ENCODE peak calls at places on chromosomes 3 and 15, in seven cellular contexts. O is neuronal stem cell, L is IMR-90, F is mesendoderm, M is mesenchymal stem cell, I is trophoblast cell, G is H1. H is an unnamed sample.

GRCh38 chr3:69671082-69671952 is 67.9 kb upstream of the MITF start:
- DNase-seq in O (peak), L (peak), F (peak), M (peak), I (peak), G (no peak), H (no peak)

GRCh38 chr3:120791010-120791409 is 48.5 kb downstream of the GTF2E1 start:
- DNase-seq in O (no peak), L (no peak), F (no peak), M (no peak), I (no peak), G (no peak), H (no peak)

GRCh38 chr15:63218114-63218808 is 28.9 kb downstream of the RAB8B start:
- DNase-seq in O (no peak), L (peak), F (peak), M (peak), I (peak), G (no peak), H (no peak)

GRCh38 chr3:73411545-73411944 is 213.2 kb downstream of the PDZRN3 start:
- DNase-seq in O (no peak), L (no peak), F (no peak), M (no peak), I (no peak), G (no peak), H (no peak)

GRCh38 chr3:127614928-127615592 is 13.9 kb upstream of the PODXL2 start:
- DNase-seq in O (no peak), L (no peak), F (no peak), M (no peak), I (no peak), G (no peak), H (no peak)

GRCh38 chr15:91224750-91225380 is 124.8 kb downstream of the SV2B start:
- DNase-seq in O (peak), L (peak), F (peak), M (no peak), I (peak), G (peak), H (peak)

GRCh38 chr15:70936326-70936725 is 43.7 kb downstream of the LRRC49 start:
- DNase-seq in O (no peak), L (peak), F (no peak), M (no peak), I (no peak), G (no peak), H (no peak)

GRCh38 chr15:71925145-71925544 is 114.8 kb downstream of the NR2E3 start:
- DNase-seq in O (no peak), L (no peak), F (no peak), M (no peak), I (no peak), G (no peak), H (no peak)

GRCh38 chr3:119934250-119934649 is 152.3 kb downstream of the NR1I2 start:
- DNase-seq in O (no peak), L (no peak), F (no peak), M (no peak), I (no peak), G (no peak), H (no peak)

GRCh38 chr3:120218981-120219380 is 66.0 kb downstream of the GPR156 start:
- DNase-seq in O (no peak), L (no peak), F (no peak), M (no peak), I (no peak), G (no peak), H (no peak)

GRCh38 chr15:62560943-62561571 is 396.0 kb upstream of the C2CD4B start:
- DNase-seq in O (no peak), L (no peak), F (peak), M (no peak), I (no peak), G (no peak), H (peak)

GRCh38 chr15:31160297-31160696 is 58.8 kb upstream of the TRPM1 start:
- DNase-seq in O (no peak), L (no peak), F (no peak), M (no peak), I (no peak), G (no peak), H (no peak)

GRCh38 chr3:107938128-107938527 is 152.7 kb downstream of the CD47 start:
- DNase-seq in O (no peak), L (peak), F (peak), M (peak), I (peak), G (no peak), H (peak)

GRCh38 chr3:195755391-195755790 is 34.6 kb downstream of the MUC20 start:
- DNase-seq in O (no peak), L (no peak), F (no peak), M (no peak), I (no peak), G (no peak), H (no peak)

GRCh38 chr15:77002954-77003912 is 8.3 kb downstream of the PSTPIP1 start:
- DNase-seq in O (no peak), L (no peak), F (no peak), M (no peak), I (no peak), G (no peak), H (no peak)

GRCh38 chr3:127258733-127259132 is 29.1 kb downstream of the PRR20G start:
- DNase-seq in O (no peak), L (no peak), F (no peak), M (no peak), I (no peak), G (no peak), H (no peak)

GRCh38 chr3:61358364-61358763 is 107.1 kb upstream of the FHIT start:
- DNase-seq in O (no peak), L (no peak), F (no peak), M (peak), I (no peak), G (no peak), H (no peak)

GRCh38 chr3:112327371-112327951 is 5.5 kb upstream of the CD200 start:
- DNase-seq in O (no peak), L (peak), F (peak), M (peak), I (peak), G (no peak), H (no peak)

GRCh38 chr3:184880616-184881015 is 68.7 kb downstream of the VPS8 start:
- DNase-seq in O (no peak), L (peak), F (no peak), M (no peak), I (no peak), G (no peak), H (no peak)

GRCh38 chr15:31782951-31783350 is 247.4 kb upstream of the CHRNA7 start:
- DNase-seq in O (no peak), L (no peak), F (peak), M (no peak), I (no peak), G (no peak), H (no peak)

GRCh38 chr15:70160267-70160666 is 62.5 kb upstream of the TLE3 start:
- DNase-seq in O (no peak), L (no peak), F (no peak), M (peak), I (peak), G (no peak), H (no peak)

GRCh38 chr3:83513011-83513410 is 1445.8 kb upstream of the CADM2 start:
- DNase-seq in O (no peak), L (no peak), F (no peak), M (no peak), I (no peak), G (no peak), H (no peak)

GRCh38 chr15:42403389-42403788 is 44.1 kb downstream of the CAPN3 start:
- DNase-seq in O (no peak), L (no peak), F (no peak), M (no peak), I (no peak), G (no peak), H (no peak)
- H2BK120ac ChIP-seq in O (no peak), L (no peak), F (no peak), M (no peak), I (no peak), G (no peak), H (no peak)

GRCh38 chr3:38387862-38388261 is 41.3 kb downstream of the XYLB start:
- DNase-seq in O (no peak), L (no peak), F (no peak), M (no peak), I (no peak), G (no peak), H (no peak)
- H2BK120ac ChIP-seq in O (no peak), L (no peak), F (no peak), M (no peak), I (no peak), G (no peak), H (no peak)

DNA sequence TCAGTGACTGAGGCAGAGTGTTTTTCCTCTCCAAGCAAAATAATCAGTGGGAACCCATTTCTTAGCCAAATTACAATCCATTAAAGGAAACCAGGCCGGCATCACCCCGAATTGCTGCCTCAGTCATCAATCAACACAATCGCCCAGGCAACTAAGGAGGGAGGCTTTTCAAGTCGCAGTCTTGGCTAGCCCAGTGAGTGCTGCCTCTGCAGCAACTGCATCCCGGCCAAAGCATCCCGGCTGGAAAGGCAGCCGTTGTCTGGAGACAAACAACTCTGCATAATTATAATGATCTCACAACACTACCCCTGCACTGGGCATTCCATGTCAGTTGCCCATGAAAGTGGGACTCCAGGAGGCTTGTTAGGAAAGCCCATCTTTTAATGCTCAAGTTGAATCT is 213.6 kb upstream of the PRICKLE2 start:
- DNase-seq in O (no peak), L (no peak), F (no peak), M (no peak), I (no peak), G (no peak), H (no peak)
- H2BK120ac ChIP-seq in O (no peak), L (no peak), F (no peak), M (no peak), I (no peak), G (no peak), H (no peak)

DNA sequence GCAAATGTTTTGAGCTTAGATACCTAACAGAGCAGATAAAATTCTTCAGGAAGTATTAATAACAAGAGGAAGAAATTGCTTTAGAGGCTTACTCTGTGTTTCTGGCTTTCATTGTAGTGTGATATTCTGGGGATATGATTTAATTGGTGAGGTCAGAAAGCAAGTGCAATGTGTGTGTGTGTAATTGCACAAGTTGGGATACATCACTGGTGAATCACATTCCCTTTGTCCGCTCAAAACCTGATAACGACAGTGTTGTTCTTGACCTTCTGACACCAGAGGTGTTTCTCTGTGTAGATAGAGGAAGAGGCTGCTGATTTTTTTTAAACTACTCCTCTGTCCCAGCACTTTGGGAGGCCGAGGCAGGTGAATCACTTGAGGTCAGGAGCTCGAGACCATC is 161.1 kb downstream of the CACNA2D3 start:
- DNase-seq in O (no peak), L (no peak), F (no peak), M (no peak), I (no peak), G (no peak), H (no peak)
- H2BK120ac ChIP-seq in O (no peak), L (no peak), F (no peak), M (no peak), I (no peak), G (no peak), H (no peak)

GRCh38 chr15:41543521-41543870 is 561 bp downstream of the RPAP1 start:
- DNase-seq in O (no peak), L (no peak), F (no peak), M (no peak), I (no peak), G (no peak), H (no peak)

GRCh38 chr15:41544650-41545015 is 576 bp upstream of the RPAP1 start:
- DNase-seq in O (no peak), L (no peak), F (no peak), M (no peak), I (no peak), G (no peak), H (no peak)

GRCh38 chr15:41550066-41550805 is 6.2 kb upstream of the RPAP1 start:
- DNase-seq in O (no peak), L (no peak), F (no peak), M (no peak), I (no peak), G (no peak), H (no peak)

GRCh38 chr15:41545218-41545617 is 1.2 kb upstream of the RPAP1 start:
- DNase-seq in O (no peak), L (no peak), F (no peak), M (no peak), I (no peak), G (no peak), H (no peak)

GRCh38 chr15:41546846-41547786 is 3.1 kb upstream of the RPAP1 start:
- DNase-seq in O (no peak), L (peak), F (no peak), M (peak), I (peak), G (no peak), H (no peak)
- H2BK120ac ChIP-seq in O (no peak), L (no peak), F (no peak), M (no peak), I (no peak), G (no peak), H (no peak)